ENCODE peak calls at places on chromosome 2, in six cellular contexts. One of them, this sample, is unnamed.

GRCh38 chr2:173653427-173653795 is 298.7 kb downstream of the CDCA7 start:
- DNase-seq in stimulated activated naive CD8-positive, alpha-beta T cell treated with anti-CD3 and anti-CD28 coated beads, Interleukin-15, Interleukin-2, amounts not matched to agents 100 U/mL and 50 U/mL, for 24 hours: no peak
- DNase-seq in CD4-positive, alpha-beta T cell: no peak
- DNase-seq in hypothalamus: no peak
- DNase-seq in EH: no peak
- DNase-seq in body of pancreas: no peak
- DNase-seq in this sample: no peak

GRCh38 chr2:174740718-174741117 is 23.6 kb downstream of the CHRNA1 start:
- DNase-seq in stimulated activated naive CD8-positive, alpha-beta T cell treated with anti-CD3 and anti-CD28 coated beads, Interleukin-15, Interleukin-2, amounts not matched to agents 100 U/mL and 50 U/mL, for 24 hours: no peak
- DNase-seq in CD4-positive, alpha-beta T cell: no peak
- DNase-seq in hypothalamus: no peak
- DNase-seq in EH: no peak
- DNase-seq in body of pancreas: no peak
- DNase-seq in this sample: no peak

GRCh38 chr2:28507806-28508764 is 12.2 kb downstream of the PLB1 start:
- DNase-seq in stimulated activated naive CD8-positive, alpha-beta T cell treated with anti-CD3 and anti-CD28 coated beads, Interleukin-15, Interleukin-2, amounts not matched to agents 100 U/mL and 50 U/mL, for 24 hours: peak; percentile 42
- DNase-seq in CD4-positive, alpha-beta T cell: no peak
- DNase-seq in hypothalamus: no peak
- DNase-seq in EH: no peak
- DNase-seq in body of pancreas: no peak
- DNase-seq in this sample: peak; percentile 87

GRCh38 chr2:143674055-143674454 is 544.8 kb downstream of the ARHGAP15 start:
- DNase-seq in stimulated activated naive CD8-positive, alpha-beta T cell treated with anti-CD3 and anti-CD28 coated beads, Interleukin-15, Interleukin-2, amounts not matched to agents 100 U/mL and 50 U/mL, for 24 hours: no peak
- DNase-seq in CD4-positive, alpha-beta T cell: no peak
- DNase-seq in hypothalamus: no peak
- DNase-seq in EH: no peak
- DNase-seq in body of pancreas: no peak
- DNase-seq in this sample: no peak

GRCh38 chr2:235607541-235608199 is 113.8 kb downstream of the AGAP1 start:
- DNase-seq in stimulated activated naive CD8-positive, alpha-beta T cell treated with anti-CD3 and anti-CD28 coated beads, Interleukin-15, Interleukin-2, amounts not matched to agents 100 U/mL and 50 U/mL, for 24 hours: no peak
- DNase-seq in CD4-positive, alpha-beta T cell: no peak
- DNase-seq in hypothalamus: no peak
- DNase-seq in EH: peak; percentile 73
- DNase-seq in body of pancreas: no peak
- DNase-seq in this sample: no peak

GRCh38 chr2:236417150-236417549 is 152.5 kb upstream of the ACKR3 start:
- DNase-seq in stimulated activated naive CD8-positive, alpha-beta T cell treated with anti-CD3 and anti-CD28 coated beads, Interleukin-15, Interleukin-2, amounts not matched to agents 100 U/mL and 50 U/mL, for 24 hours: no peak
- DNase-seq in CD4-positive, alpha-beta T cell: no peak
- DNase-seq in hypothalamus: no peak
- DNase-seq in EH: no peak
- DNase-seq in body of pancreas: no peak
- DNase-seq in this sample: no peak

GRCh38 chr2:9690716-9691498 is 60.1 kb upstream of the YWHAQ start:
- DNase-seq in stimulated activated naive CD8-positive, alpha-beta T cell treated with anti-CD3 and anti-CD28 coated beads, Interleukin-15, Interleukin-2, amounts not matched to agents 100 U/mL and 50 U/mL, for 24 hours: no peak
- DNase-seq in CD4-positive, alpha-beta T cell: no peak
- DNase-seq in hypothalamus: no peak
- DNase-seq in EH: no peak
- DNase-seq in body of pancreas: no peak
- DNase-seq in this sample: no peak

GRCh38 chr2:156399224-156399949 is 36.8 kb upstream of the GPD2 start:
- DNase-seq in stimulated activated naive CD8-positive, alpha-beta T cell treated with anti-CD3 and anti-CD28 coated beads, Interleukin-15, Interleukin-2, amounts not matched to agents 100 U/mL and 50 U/mL, for 24 hours: no peak
- DNase-seq in CD4-positive, alpha-beta T cell: no peak
- DNase-seq in hypothalamus: no peak
- DNase-seq in EH: peak; percentile 50
- DNase-seq in body of pancreas: peak; percentile 47
- DNase-seq in this sample: peak; percentile 17

GRCh38 chr2:238525990-238526389 is 99.3 kb downstream of the ASB1 start:
- DNase-seq in stimulated activated naive CD8-positive, alpha-beta T cell treated with anti-CD3 and anti-CD28 coated beads, Interleukin-15, Interleukin-2, amounts not matched to agents 100 U/mL and 50 U/mL, for 24 hours: no peak
- DNase-seq in CD4-positive, alpha-beta T cell: no peak
- DNase-seq in hypothalamus: no peak
- DNase-seq in EH: no peak
- DNase-seq in body of pancreas: no peak
- DNase-seq in this sample: no peak

GRCh38 chr2:101524811-101525430 is 50.0 kb upstream of the RFX8 start:
- DNase-seq in stimulated activated naive CD8-positive, alpha-beta T cell treated with anti-CD3 and anti-CD28 coated beads, Interleukin-15, Interleukin-2, amounts not matched to agents 100 U/mL and 50 U/mL, for 24 hours: no peak
- DNase-seq in CD4-positive, alpha-beta T cell: no peak
- DNase-seq in hypothalamus: no peak
- DNase-seq in EH: no peak
- DNase-seq in body of pancreas: no peak
- DNase-seq in this sample: no peak

GRCh38 chr2:102606353-102606752 is 13.0 kb upstream of the SLC9A2 start:
- DNase-seq in stimulated activated naive CD8-positive, alpha-beta T cell treated with anti-CD3 and anti-CD28 coated beads, Interleukin-15, Interleukin-2, amounts not matched to agents 100 U/mL and 50 U/mL, for 24 hours: no peak
- DNase-seq in CD4-positive, alpha-beta T cell: no peak
- DNase-seq in hypothalamus: no peak
- DNase-seq in EH: no peak
- DNase-seq in body of pancreas: no peak
- DNase-seq in this sample: no peak

GRCh38 chr2:41722668-41723369 is 325.0 kb upstream of the PKDCC start:
- DNase-seq in stimulated activated naive CD8-positive, alpha-beta T cell treated with anti-CD3 and anti-CD28 coated beads, Interleukin-15, Interleukin-2, amounts not matched to agents 100 U/mL and 50 U/mL, for 24 hours: no peak
- DNase-seq in CD4-positive, alpha-beta T cell: no peak
- DNase-seq in hypothalamus: no peak
- DNase-seq in EH: peak; percentile 47
- DNase-seq in body of pancreas: no peak
- DNase-seq in this sample: no peak

GRCh38 chr2:230305416-230306275 is 21.3 kb upstream of the SP140L start:
- DNase-seq in stimulated activated naive CD8-positive, alpha-beta T cell treated with anti-CD3 and anti-CD28 coated beads, Interleukin-15, Interleukin-2, amounts not matched to agents 100 U/mL and 50 U/mL, for 24 hours: no peak
- DNase-seq in CD4-positive, alpha-beta T cell: no peak
- DNase-seq in hypothalamus: no peak
- DNase-seq in EH: no peak
- DNase-seq in body of pancreas: no peak
- DNase-seq in this sample: no peak

GRCh38 chr2:86240251-86240650 is 41.0 kb downstream of the MRPL35 start:
- DNase-seq in stimulated activated naive CD8-positive, alpha-beta T cell treated with anti-CD3 and anti-CD28 coated beads, Interleukin-15, Interleukin-2, amounts not matched to agents 100 U/mL and 50 U/mL, for 24 hours: no peak
- DNase-seq in CD4-positive, alpha-beta T cell: no peak
- DNase-seq in hypothalamus: no peak
- DNase-seq in EH: no peak
- DNase-seq in body of pancreas: no peak
- DNase-seq in this sample: no peak

This sample was measured in small intestine.